ENCODE peak calls at places on chromosomes 12 and 14, in six cellular contexts. Y is NCI-H774; C is activated T-helper 1 cell treated with anti-CD3 and anti-CD28 coated beads, Interleukin-2, amount 50 U/mL, for 16 hours; M is HAP-1; O is HEK293T; N is dorsolateral prefrontal cortex. V is an unnamed sample.
A peak's percentile ranks its signal among the peaks of the same experiment; 100 is the strongest.

GRCh38 chr12:54383041-54383609 is 1.4 kb downstream of the ZNF385A start:
- DNase-seq in Y (no peak), O (no peak), M (no peak), C (no peak), N (no peak), V (no peak)

GRCh38 chr14:75861161-75861621 is 120.6 kb downstream of the TGFB3 start:
- DNase-seq in N (no peak), C (no peak), Y (no peak), O (no peak), M (peak; percentile 39), V (no peak)

GRCh38 chr12:15837141-15837781 is 44.9 kb upstream of the STRAP start:
- DNase-seq in N (no peak), O (no peak), C (no peak), Y (no peak), M (no peak), V (no peak)

GRCh38 chr14:29724991-29725390 is 202.7 kb downstream of the PRKD1 start:
- DNase-seq in M (no peak), C (no peak), O (peak; percentile 9), N (no peak), Y (peak; percentile 49), V (no peak)

GRCh38 chr12:51320695-51321320 is 3.2 kb downstream of the BIN2 start:
- DNase-seq in M (peak; percentile 62), Y (no peak), N (no peak), C (no peak), O (no peak), V (no peak)

GRCh38 chr14:51564986-51565604 is 86.6 kb upstream of the FRMD6 start:
- DNase-seq in Y (no peak), O (no peak), N (no peak), C (no peak), M (peak; percentile 71), V (no peak)

GRCh38 chr14:95519699-95520098 is 3.2 kb upstream of the SYNE3 start:
- DNase-seq in Y (no peak), N (peak; percentile 62), M (no peak), O (no peak), C (peak; percentile 55), V (no peak)

GRCh38 chr14:104979758-104980591 is 1.8 kb upstream of the AHNAK2 start:
- DNase-seq in Y (no peak), N (no peak), O (no peak), C (no peak), M (peak; percentile 8), V (no peak)

GRCh38 chr12:89731614-89732013 is 23.0 kb upstream of the ATP2B1 start:
- DNase-seq in C (no peak), N (no peak), O (no peak), M (no peak), Y (no peak), V (no peak)

GRCh38 chr14:95196268-95196667 is 38.9 kb upstream of the DICER1 start:
- DNase-seq in C (no peak), O (peak; percentile 36), M (peak; percentile 32), N (no peak), Y (no peak), V (no peak)

GRCh38 chr12:123532021-123532420 is 1.5 kb downstream of the RILPL1 start:
- DNase-seq in C (no peak), N (no peak), M (no peak), O (no peak), Y (no peak), V (no peak)

GRCh38 chr14:90979451-90979850 is 81.0 kb downstream of the RPS6KA5 start:
- DNase-seq in M (no peak), N (no peak), O (no peak), Y (no peak), C (no peak), V (no peak)

GRCh38 chr12:1444142-1444516 is 150.3 kb downstream of the FBXL14 start:
- DNase-seq in M (no peak), O (no peak), Y (no peak), C (no peak), N (no peak), V (no peak)

GRCh38 chr14:81400202-81400678 is at the start of gene STON2:
- DNase-seq in O (peak; percentile 35), M (peak; percentile 71), N (no peak), Y (no peak), C (no peak), V (no peak)

GRCh38 chr12:7695159-7695930 is at the start of gene GDF3:
- DNase-seq in N (no peak), Y (no peak), O (no peak), M (no peak), C (no peak), V (no peak)

GRCh38 chr12:107530706-107531105 is 154.9 kb upstream of the PWP1 start:
- DNase-seq in O (no peak), N (no peak), Y (no peak), M (no peak), C (no peak), V (no peak)

GRCh38 chr14:77212933-77213656 is 31.5 kb downstream of the TMEM63C start:
- DNase-seq in C (no peak), N (peak; percentile 59), M (peak; percentile 71), Y (peak; percentile 46), O (peak; percentile 79), V (peak; percentile 43)

GRCh38 chr12:62840311-62840710 is 94.6 kb downstream of the PPM1H start:
- DNase-seq in Y (no peak), O (no peak), N (no peak), C (no peak), M (peak; percentile 57), V (no peak)